ENCODE peak calls at places on chromosome 9, in seven cellular contexts. J is fibroblast of mammary gland, X is neural crest cell, K is astrocyte, P is lung, G is glutamatergic neuron, O is AG09319. L is an unnamed sample.
A peak's percentile ranks its signal among the peaks of the same experiment; 100 is the strongest.

GRCh38 chr9:114312513-114312875 is 10.4 kb upstream of the ORM1 start:
- DNase-seq in J (no peak), X (no peak), K (no peak), P (no peak), G (no peak), O (no peak), L (no peak)

GRCh38 chr9:127955294-127956015 is 17.8 kb upstream of the DPM2 start:
- DNase-seq in J (peak; percentile 57), X (no peak), K (peak; percentile 23), P (peak; percentile 88), G (no peak), O (no peak), L (peak; percentile 81)

GRCh38 chr9:79080536-79080935 is 491.2 kb upstream of the TLE4 start:
- DNase-seq in J (no peak), X (no peak), K (peak; percentile 13), P (no peak), G (no peak), O (no peak), L (no peak)

GRCh38 chr9:136562746-136563506 is 17.1 kb upstream of the NOTCH1 start:
- DNase-seq in J (no peak), X (no peak), K (no peak), P (no peak), G (no peak), O (no peak), L (no peak)

GRCh38 chr9:101671567-101671966 is 66.9 kb downstream of the GRIN3A start:
- DNase-seq in J (no peak), X (no peak), K (no peak), P (no peak), G (no peak), O (no peak), L (peak; percentile 3)

GRCh38 chr9:136111910-136112309 is 6.8 kb downstream of the TMEM250 start:
- DNase-seq in J (no peak), X (no peak), K (no peak), P (no peak), G (no peak), O (no peak), L (no peak)

GRCh38 chr9:130129425-130130061 is 42.7 kb upstream of the NCS1 start:
- DNase-seq in J (no peak), X (no peak), K (peak; percentile 70), P (no peak), G (no peak), O (no peak), L (no peak)

GRCh38 chr9:133351908-133352634 is 4.1 kb downstream of the RPL7A start:
- DNase-seq in J (peak; percentile 81), X (peak; percentile 42), K (peak; percentile 42), P (no peak), G (peak; percentile 48), O (no peak), L (peak; percentile 65)

GRCh38 chr9:114805670-114806551 is at the start of gene TNFSF15:
- DNase-seq in J (no peak), X (no peak), K (peak; percentile 40), P (peak; percentile 59), G (peak; percentile 23), O (no peak), L (peak; percentile 72)

GRCh38 chr9:114418053-114418452 is 30.3 kb upstream of the AKNA start:
- DNase-seq in J (no peak), X (no peak), K (no peak), P (no peak), G (no peak), O (no peak), L (no peak)

GRCh38 chr9:70117835-70118319 is 74.2 kb downstream of the MAMDC2 start:
- DNase-seq in J (no peak), X (no peak), K (peak; percentile 88), P (no peak), G (no peak), O (no peak), L (no peak)

GRCh38 chr9:109739760-109740159 is 40.2 kb upstream of the PALM2AKAP2 start:
- DNase-seq in J (no peak), X (no peak), K (no peak), P (no peak), G (no peak), O (no peak), L (no peak)

GRCh38 chr9:127779136-127779981 is 893 bp upstream of the SH2D3C start:
- DNase-seq in J (peak; percentile 38), X (no peak), K (no peak), P (no peak), G (no peak), O (no peak), L (peak; percentile 38)

GRCh38 chr9:84207443-84208032 is 133.0 kb downstream of the SLC28A3 start:
- DNase-seq in J (no peak), X (no peak), K (no peak), P (no peak), G (no peak), O (no peak), L (no peak)

GRCh38 chr9:129671519-129671918 is 6.1 kb downstream of the PRRX2 start:
- DNase-seq in J (no peak), X (no peak), K (no peak), P (no peak), G (no peak), O (no peak), L (no peak)

GRCh38 chr9:37025381-37026084 is 8.5 kb downstream of the PAX5 start:
- DNase-seq in J (no peak), X (no peak), K (no peak), P (no peak), G (peak; percentile 36), O (no peak), L (no peak)

GRCh38 chr9:114271556-114272510 is 51.1 kb upstream of the ORM1 start:
- DNase-seq in J (peak; percentile 50), X (peak; percentile 37), K (peak; percentile 46), P (no peak), G (peak; percentile 70), O (no peak), L (peak; percentile 43)

GRCh38 chr9:122261469-122261881 is 3.2 kb downstream of the RBM18 start:
- DNase-seq in J (peak; percentile 72), X (no peak), K (peak; percentile 28), P (peak; percentile 75), G (no peak), O (no peak), L (peak; percentile 87)

GRCh38 chr9:84711936-84712335 is 42.4 kb downstream of the NTRK2 start:
- DNase-seq in J (peak; percentile 14), X (no peak), K (peak; percentile 71), P (no peak), G (no peak), O (no peak), L (peak; percentile 96)

GRCh38 chr9:4316409-4316808 is 16.5 kb upstream of the GLIS3 start:
- DNase-seq in J (no peak), X (no peak), K (no peak), P (no peak), G (no peak), O (no peak), L (no peak)

GRCh38 chr9:126695186-126696090 is 81.7 kb downstream of the LMX1B start:
- DNase-seq in J (no peak), X (no peak), K (no peak), P (no peak), G (no peak), O (no peak), L (no peak)

GRCh38 chr9:97938081-97938644 is at the start of gene HEMGN:
- DNase-seq in J (no peak), X (no peak), K (no peak), P (no peak), G (no peak), O (no peak), L (no peak)

GRCh38 chr9:37564114-37564513 is 12.1 kb downstream of the FBXO10 start:
- DNase-seq in J (no peak), X (no peak), K (no peak), P (no peak), G (no peak), O (no peak), L (no peak)

GRCh38 chr9:117046666-117047327 is 359.7 kb downstream of the TRIM32 start:
- DNase-seq in J (no peak), X (no peak), K (no peak), P (no peak), G (peak; percentile 51), O (no peak), L (no peak)
- TF ChIP-seq CTCF in J (no peak), X (peak; percentile 44), K (peak; percentile 23), P (no peak), G (no peak), O (no peak), L (peak; percentile 20)

GRCh38 chr9:87499455-87500015 is 1.9 kb downstream of the DAPK1 start:
- DNase-seq in J (no peak), X (no peak), K (no peak), P (no peak), G (no peak), O (no peak), L (no peak)

GRCh38 chr9:87497080-87497603 is 525 bp upstream of the DAPK1 start:
- DNase-seq in J (no peak), X (no peak), K (no peak), P (no peak), G (no peak), O (no peak), L (no peak)

GRCh38 chr9:87498046-87498815 is 564 bp downstream of the DAPK1 start:
- DNase-seq in J (peak; percentile 8), X (peak; percentile 67), K (peak; percentile 34), P (peak; percentile 64), G (peak; percentile 75), O (no peak), L (peak; percentile 20)

GRCh38 chr9:87498816-87499454 is 1.3 kb downstream of the DAPK1 start:
- DNase-seq in J (no peak), X (peak; percentile 5), K (no peak), P (no peak), G (no peak), O (no peak), L (no peak)

GRCh38 chr9:87497604-87498045 is at the start of gene DAPK1:
- DNase-seq in J (peak; percentile 13), X (peak; percentile 68), K (peak; percentile 37), P (peak; percentile 69), G (peak; percentile 88), O (no peak), L (peak; percentile 12)
- TF ChIP-seq CTCF in J (no peak), X (peak; percentile 40), K (no peak), P (no peak), G (peak; percentile 33), O (no peak), L (no peak)

GRCh38 chr9:87950765-87951488 is 23.4 kb downstream of the CDK20 start:
- DNase-seq in J (peak; percentile 42), X (no peak), K (no peak), P (no peak), G (peak; percentile 35), O (no peak), L (peak; percentile 56)
- TF ChIP-seq CTCF in J (peak; percentile 57), X (peak; percentile 72), K (peak; percentile 45), P (no peak), G (peak; percentile 62), O (peak; percentile 36), L (peak; percentile 75)

DNA sequence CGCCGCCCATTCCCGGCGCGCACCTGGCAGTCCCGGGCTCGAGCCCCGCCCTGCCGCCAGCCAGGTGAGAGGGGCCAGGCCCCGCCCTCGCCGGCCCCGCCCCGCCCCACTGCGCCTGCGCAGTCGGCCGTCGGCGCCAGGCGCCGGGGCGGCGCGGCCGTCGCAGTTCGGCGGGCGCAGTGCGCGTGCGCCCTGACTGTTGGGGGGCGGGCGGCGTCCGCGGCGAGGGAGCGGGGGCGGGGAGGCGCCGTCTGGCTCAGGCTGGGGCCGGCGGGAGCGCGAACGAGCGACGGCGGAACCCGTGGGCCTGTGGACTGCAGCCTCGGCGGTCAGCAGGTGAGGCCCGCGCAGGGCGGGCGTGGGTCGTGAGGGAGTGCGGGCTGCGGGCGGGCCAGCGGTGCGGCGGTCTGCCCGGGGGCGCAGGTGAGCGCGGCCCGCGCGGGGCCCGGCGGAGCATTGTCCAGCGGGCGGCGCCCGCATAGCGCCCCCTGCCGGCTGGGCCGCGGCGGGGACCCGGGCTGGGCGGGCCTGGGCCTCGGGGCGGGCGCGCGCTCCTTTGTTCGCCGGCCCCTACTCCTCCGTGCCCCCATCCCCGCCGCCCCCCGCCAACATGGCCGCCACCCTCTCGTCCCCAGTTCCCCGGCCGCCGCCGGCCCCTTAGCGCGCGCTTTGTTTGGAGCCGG is at the start of gene SPIN1:
- DNase-seq in J (peak; percentile 55), X (peak; percentile 72), K (peak; percentile 30), P (peak; percentile 80), G (peak; percentile 88), O (peak; percentile 47), L (peak; percentile 73)
- TF ChIP-seq CTCF in J (no peak), X (peak; percentile 67), K (peak; percentile 17), P (no peak), G (peak; percentile 58), O (peak; percentile 13), L (peak; percentile 45)